ENCODE peak calls at places on chromosomes 12 and 14, in five cellular contexts. W, Q, K, C and N are unnamed samples.

GRCh38 chr12:112682586-112682985 is 109.0 kb upstream of the RPH3A start:
- DNase-seq in W (no peak), Q (no peak), K (peak; percentile 23), C (no peak), N (no peak)

GRCh38 chr14:69247691-69248440 is 12.1 kb upstream of the GALNT16 start:
- DNase-seq in W (no peak), Q (peak; percentile 11), K (no peak), C (no peak), N (no peak)

GRCh38 chr14:51869426-51870113 is 9.2 kb downstream of the GNG2 start:
- DNase-seq in W (peak; percentile 75), Q (no peak), K (no peak), C (no peak), N (no peak)

GRCh38 chr12:114238808-114239207 is 167.1 kb downstream of the TBX5 start:
- DNase-seq in W (no peak), Q (no peak), K (peak; percentile 33), C (no peak), N (no peak)

GRCh38 chr14:99531221-99532096 is 50.2 kb downstream of the CCNK start:
- DNase-seq in W (no peak), Q (no peak), K (peak; percentile 56), C (no peak), N (peak; percentile 56)

GRCh38 chr14:96761066-96761465 is 36.1 kb upstream of the VRK1 start:
- DNase-seq in W (no peak), Q (no peak), K (no peak), C (no peak), N (no peak)

GRCh38 chr14:75757644-75758402 is 96.8 kb downstream of the TTLL5 start:
- DNase-seq in W (no peak), Q (no peak), K (no peak), C (no peak), N (no peak)

GRCh38 chr14:58297412-58297761 is 968 bp upstream of the ARID4A start:
- DNase-seq in W (no peak), Q (no peak), K (no peak), C (peak; percentile 3), N (no peak)

GRCh38 chr12:59570134-59570533 is 25.7 kb upstream of the SLC16A7 start:
- DNase-seq in W (no peak), Q (peak; percentile 59), K (no peak), C (no peak), N (no peak)

GRCh38 chr12:7369274-7369729 is 65.4 kb downstream of the ACSM4 start:
- DNase-seq in W (no peak), Q (peak; percentile 24), K (peak; percentile 82), C (no peak), N (no peak)